ENCODE peak calls at places on chromosome 16, in four cellular contexts. X, H, A and K are unnamed samples. For H3K36me3, the result is how much of the 10 kb centered on the place peaks cover.

GRCh38 chr16:31185339-31185738 is 5.4 kb downstream of the FUS start:
- DNase-seq in X (no peak), A (no peak), H (no peak), K (no peak)

GRCh38 chr16:80158766-80159165 is 382.0 kb upstream of the DYNLRB2 start:
- DNase-seq in H (no peak), A (no peak), X (no peak), K (no peak)

GRCh38 chr16:69823831-69824563 is 61.9 kb downstream of the WWP2 start:
- DNase-seq in A (peak), X (peak), H (peak), K (peak)

GRCh38 chr16:74730049-74730683 is 29.5 kb upstream of the MLKL start:
- DNase-seq in X (peak), A (peak), H (no peak), K (no peak)

GRCh38 chr16:88442435-88442810 is 10.7 kb upstream of the ZFPM1 start:
- DNase-seq in A (no peak), X (no peak), H (no peak), K (no peak)

GRCh38 chr16:75458029-75458428 is 6.5 kb downstream of the TMEM170A start:
- DNase-seq in X (no peak), A (no peak), H (no peak), K (no peak)

GRCh38 chr16:89114159-89114981 is 20.7 kb downstream of the ACSF3 start:
- DNase-seq in X (peak), H (no peak), A (no peak), K (peak)

GRCh38 chr16:89042711-89043551 is 50.7 kb upstream of the ACSF3 start:
- DNase-seq in X (no peak), H (no peak), A (no peak), K (peak)

GRCh38 chr16:66984902-66985311 is 3.5 kb upstream of the CES4A start:
- DNase-seq in A (no peak), X (no peak), H (no peak), K (no peak)

GRCh38 chr16:49639739-49640388 is 216.0 kb downstream of the ZNF423 start:
- DNase-seq in A (no peak), X (no peak), H (no peak), K (no peak)

GRCh38 chr16:80033783-80034468 is 433.4 kb upstream of the MAF start:
- DNase-seq in X (no peak), A (no peak), H (no peak), K (no peak)

GRCh38 chr16:70686376-70687171 is 721 bp upstream of the MTSS2 start:
- DNase-seq in H (no peak), A (no peak), X (no peak), K (no peak)

GRCh38 chr16:68073902-68074760 is 11.0 kb upstream of the NFATC3 start:
- DNase-seq in X (no peak), H (no peak), A (no peak), K (no peak)

GRCh38 chr16:167117-167462 is 1.3 kb downstream of the HBM start:
- DNase-seq in A (no peak), H (no peak), X (no peak), K (no peak)

GRCh38 chr16:72162105-72162680 is 9.8 kb downstream of the PMFBP1 start:
- DNase-seq in H (no peak), X (no peak), A (no peak), K (no peak)

GRCh38 chr16:88558457-88559442 is 11.5 kb upstream of the ZC3H18 start:
- DNase-seq in H (peak), X (peak), A (peak), K (no peak)

GRCh38 chr16:67397812-67398545 is 4.7 kb upstream of the TPPP3 start:
- DNase-seq in H (no peak), X (no peak), A (no peak), K (peak)

GRCh38 chr16:20904507-20905079 is 4.0 kb downstream of the LYRM1 start:
- DNase-seq in X (no peak), A (peak), H (no peak), K (peak)

GRCh38 chr16:66469932-66470546 is 42.9 kb downstream of the BEAN1 start:
- DNase-seq in H (no peak), X (no peak), A (no peak), K (no peak)

GRCh38 chr16:81861915-81862314 is 82.8 kb downstream of the PLCG2 start:
- DNase-seq in X (no peak), A (no peak), H (no peak), K (no peak)

GRCh38 chr16:56345406-56346050 is 79.8 kb downstream of the AMFR start:
- DNase-seq in H (no peak), X (no peak), A (no peak), K (no peak)

GRCh38 chr16:1197237-1197866 is 27.7 kb downstream of the TPSG1 start:
- DNase-seq in A (no peak), X (no peak), H (no peak), K (no peak)

GRCh38 chr16:14013571-14014283 is 57.4 kb upstream of the MRTFB start:
- DNase-seq in X (no peak), A (no peak), H (no peak), K (no peak)

GRCh38 chr16:3283525-3284447 is 495 bp downstream of the ZNF263 start:
- DNase-seq in A (no peak), H (peak), X (no peak), K (peak)

GRCh38 chr16:31527617-31528287 is at the start of gene AHSP:
- DNase-seq in X (no peak), H (no peak), A (no peak), K (no peak)

GRCh38 chr16:13896543-13897182 is 23.3 kb upstream of the ERCC4 start:
- DNase-seq in X (no peak), H (no peak), A (no peak), K (no peak)

GRCh38 chr16:49460786-49461470 is 87.3 kb downstream of the C16orf78 start:
- DNase-seq in A (peak), H (peak), X (no peak), K (no peak)

GRCh38 chr16:6643083-6643686 is 689.5 kb upstream of the RBFOX1 start:
- DNase-seq in A (peak), X (peak), H (no peak), K (no peak)

GRCh38 chr16:70684146-70685060 is 1.4 kb downstream of the MTSS2 start:
- DNase-seq in A (no peak), X (no peak), H (no peak), K (peak)

GRCh38 chr16:56715128-56715527 is 14.8 kb upstream of the NUP93 start:
- DNase-seq in H (no peak), X (no peak), A (no peak), K (no peak)

GRCh38 chr16:10501016-10501607 is 79.3 kb downstream of the EMP2 start:
- DNase-seq in X (no peak), H (no peak), A (no peak), K (no peak)
- TF ChIP-seq EP300 in X (no peak), H (no peak), A (no peak), K (no peak)

GRCh38 chr16:85681255-85681654 is 7.5 kb downstream of the GINS2 start:
- DNase-seq in H (no peak), X (peak), A (no peak), K (no peak)

GRCh38 chr16:85680352-85680944 is 8.3 kb downstream of the GINS2 start:
- DNase-seq in A (no peak), H (no peak), X (no peak), K (no peak)

GRCh38 chr16:85678016-85678415 is 10.7 kb downstream of the GINS2 start:
- DNase-seq in X (no peak), A (no peak), H (no peak), K (no peak)

GRCh38 chr16:85678821-85679220 is 9.9 kb downstream of the GINS2 start:
- DNase-seq in A (no peak), H (no peak), X (peak), K (no peak)

DNA sequence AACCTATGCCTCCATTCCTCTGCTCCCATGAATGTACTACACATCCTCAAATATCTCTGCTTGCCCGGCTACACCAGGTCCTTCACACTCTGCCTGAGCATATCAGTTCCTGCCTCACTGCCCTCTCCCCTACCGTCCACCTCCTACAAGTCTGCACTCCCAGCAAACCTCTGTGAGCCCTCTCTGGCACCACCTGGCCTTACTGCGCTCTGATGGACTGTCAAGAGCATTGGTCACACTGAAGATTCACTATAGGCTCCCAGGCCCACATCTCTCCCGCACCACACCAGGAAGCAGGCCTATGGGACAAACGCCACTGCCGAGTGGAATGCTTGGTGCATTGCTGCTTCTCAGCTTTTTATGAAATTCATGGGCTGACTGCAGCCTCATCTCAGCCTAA is 8.9 kb downstream of the GINS2 start:
- DNase-seq in X (no peak), H (no peak), A (no peak), K (no peak)
- H3K36me3 ChIP-seq in X (under half), H (under half), A (under half), K (under half)

GRCh38 chr16:8924214-8924613 is 39.5 kb downstream of the USP7 start:
- DNase-seq in A (peak), X (peak), H (no peak), K (no peak)
- TF ChIP-seq POLR2AphosphoS5 in A (no peak), X (peak), H (no peak), K (no peak)

GRCh38 chr16:84514874-84515835 is 10.7 kb upstream of the MEAK7 start:
- DNase-seq in A (peak), X (peak), H (no peak), K (no peak)
- TF ChIP-seq EP300 in A (no peak), X (no peak), H (no peak), K (no peak)

GRCh38 chr16:23570992-23571632 is 13.6 kb downstream of the UBFD1 start:
- DNase-seq in H (no peak), A (no peak), X (no peak), K (no peak)

GRCh38 chr16:23575834-23576233 is 18.3 kb downstream of the UBFD1 start:
- DNase-seq in X (no peak), A (no peak), H (no peak), K (no peak)

GRCh38 chr16:23573822-23574221 is 16.3 kb downstream of the UBFD1 start:
- DNase-seq in A (no peak), H (no peak), X (no peak), K (no peak)

GRCh38 chr16:23572394-23572793 is 14.9 kb downstream of the UBFD1 start:
- DNase-seq in X (no peak), A (no peak), H (no peak), K (no peak)

GRCh38 chr16:23571895-23572294 is 14.4 kb downstream of the UBFD1 start:
- DNase-seq in X (no peak), H (no peak), A (no peak), K (no peak)
- H3K36me3 ChIP-seq in X (under half), H (half or more), A (half or more), K (under half)

GRCh38 chr16:78211951-78212350 is 112.5 kb downstream of the WWOX start:
- DNase-seq in A (peak), X (no peak), H (no peak), K (peak)
- TF ChIP-seq POLR2AphosphoS5 in A (no peak), X (no peak), H (no peak), K (no peak)

DNA sequence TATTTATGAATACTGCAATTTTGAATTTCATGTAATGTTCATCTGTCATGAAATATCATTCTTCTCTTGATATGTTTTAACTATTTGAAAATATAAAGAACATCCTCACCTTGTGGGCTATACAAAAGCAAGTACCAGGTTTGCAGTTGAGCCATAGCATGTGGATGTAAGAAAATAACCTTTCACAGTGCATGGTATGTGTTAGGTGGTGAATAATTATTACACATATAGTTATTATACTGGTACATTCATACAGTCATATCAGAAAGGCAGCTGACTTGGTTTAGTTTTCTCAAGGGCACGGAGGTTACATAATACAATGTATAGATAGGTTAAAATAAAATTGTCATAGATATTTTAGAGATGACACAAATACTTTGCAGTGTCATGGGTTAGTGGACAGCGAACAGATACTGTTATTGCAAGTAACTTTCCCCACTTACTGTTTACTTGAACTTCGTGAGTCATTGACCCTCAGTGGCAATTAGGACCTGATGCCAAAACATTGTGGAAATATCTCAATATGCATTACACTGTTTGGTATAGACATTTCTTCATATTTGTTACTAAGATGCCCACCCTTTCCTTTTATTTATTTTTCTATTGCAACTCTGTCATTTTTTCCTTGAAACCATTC is 445.4 kb upstream of the GOT2 start:
- DNase-seq in H (no peak), A (no peak), X (no peak), K (no peak)
- TF ChIP-seq EP300 in H (no peak), A (no peak), X (no peak), K (no peak)

DNA sequence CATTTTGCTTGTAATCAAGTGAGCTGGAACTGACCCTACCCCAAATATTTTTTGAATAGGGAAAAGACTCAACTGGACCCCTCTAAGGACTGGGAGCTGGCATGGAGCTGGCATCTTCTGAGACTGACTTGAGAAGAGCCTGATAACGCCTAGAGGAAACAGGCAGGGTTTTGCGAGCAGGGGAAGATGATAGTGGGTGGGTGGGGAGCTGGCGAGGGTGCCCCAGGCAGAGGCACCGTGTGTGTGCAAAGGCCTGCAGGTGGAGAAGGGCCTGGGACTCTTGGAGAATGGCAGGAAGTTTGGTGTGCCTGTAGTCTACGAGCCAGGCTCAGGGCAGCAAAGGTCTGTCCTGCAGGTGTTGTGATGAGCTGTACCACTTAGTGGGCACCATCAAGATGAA is 4.1 kb downstream of the CRISPLD2 start:
- DNase-seq in X (no peak), A (no peak), H (no peak), K (no peak)
- H3K36me3 ChIP-seq in X (under half), A (under half), H (under half), K (under half)

DNA sequence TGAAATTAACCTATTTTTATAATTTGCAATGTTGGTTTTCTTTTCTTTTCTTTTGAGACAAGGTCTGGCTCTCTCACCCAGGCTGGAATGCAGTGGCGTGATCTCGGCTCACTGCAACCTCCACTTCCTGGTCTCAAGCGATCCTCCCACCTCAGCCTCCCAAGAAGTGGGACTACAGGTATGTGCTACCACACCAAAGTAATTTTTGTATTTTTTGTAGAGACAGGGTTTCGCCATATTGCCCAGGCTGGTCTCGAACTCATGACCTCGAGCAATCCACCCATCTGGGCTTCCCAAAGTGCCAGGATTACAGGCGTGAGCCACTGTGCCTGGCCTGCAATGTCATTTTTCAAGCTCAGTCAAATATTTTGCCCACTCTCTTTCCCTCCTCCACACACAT is 36.0 kb downstream of the MYH11 start:
- DNase-seq in A (no peak), X (no peak), H (peak), K (no peak)
- TF ChIP-seq POLR2AphosphoS5 in A (no peak), X (no peak), H (no peak), K (no peak)

DNA sequence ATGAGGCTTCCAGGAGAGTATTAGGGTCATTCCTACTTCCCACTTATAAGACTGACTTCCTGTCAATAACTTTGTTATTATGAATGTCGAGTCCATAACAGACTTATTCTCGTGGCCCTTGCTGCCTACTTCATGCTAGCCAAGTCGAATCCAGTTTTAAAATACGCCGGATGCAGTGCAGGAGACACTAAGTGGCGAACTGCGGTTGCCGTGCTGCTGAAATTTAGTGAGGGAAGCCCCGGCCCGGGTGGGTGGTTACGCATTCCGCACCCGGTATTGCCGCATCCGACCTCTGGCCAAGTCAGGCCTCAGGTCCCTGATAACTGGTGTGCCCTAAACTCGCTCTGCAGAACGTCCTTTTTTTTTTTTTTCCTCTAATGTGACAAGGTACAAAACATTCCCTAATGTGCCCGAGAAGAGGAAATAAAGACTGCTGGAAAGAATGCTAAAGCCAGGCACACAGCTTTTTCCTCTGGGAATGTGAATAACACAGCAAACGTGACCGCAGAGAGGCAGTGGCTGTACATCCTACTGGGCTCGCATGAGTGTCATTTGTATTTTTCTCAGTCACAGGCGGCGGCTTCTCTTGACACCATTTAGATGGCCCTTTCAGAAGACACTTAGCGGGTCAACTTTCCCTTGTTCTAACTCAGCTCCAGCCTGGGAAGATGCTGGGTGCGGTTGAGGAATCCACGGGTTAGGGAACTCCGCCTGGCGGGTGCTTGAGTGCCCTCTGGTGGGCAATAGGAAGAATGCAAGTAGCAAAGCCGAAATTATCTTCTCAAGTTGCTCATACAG is 7.1 kb upstream of the AKTIP start:
- DNase-seq in A (peak), X (peak), H (peak), K (peak)
- TF ChIP-seq EP300 in A (no peak), X (no peak), H (no peak), K (no peak)